ENCODE peak calls at places on chromosomes 3 and 15, in six cellular contexts. U, K, H, L, X and F are unnamed samples.

GRCh38 chr3:97810779-97811390 is 10.9 kb upstream of the CRYBG3 start:
- DNase-seq in U (no peak), K (peak; percentile 7), H (peak; percentile 38), L (no peak), X (no peak), F (no peak)

GRCh38 chr3:184907941-184908649 is 96.1 kb downstream of the VPS8 start:
- DNase-seq in U (peak; percentile 39), K (no peak), H (no peak), L (peak; percentile 56), X (peak; percentile 19), F (peak; percentile 57)

GRCh38 chr3:184659797-184660301 is 52.0 kb downstream of the MAGEF1 start:
- DNase-seq in U (peak; percentile 62), K (peak; percentile 29), H (no peak), L (peak; percentile 54), X (no peak), F (no peak)

GRCh38 chr3:78846688-78847087 is 921.1 kb downstream of the ROBO1 start:
- DNase-seq in U (no peak), K (peak; percentile 42), H (peak; percentile 89), L (no peak), X (no peak), F (no peak)

GRCh38 chr15:43286074-43286473 is 19.3 kb upstream of the TGM5 start:
- DNase-seq in U (no peak), K (no peak), H (no peak), L (no peak), X (no peak), F (peak; percentile 53)

GRCh38 chr15:99863527-99864198 is 130.4 kb upstream of the LYSMD4 start:
- DNase-seq in U (no peak), K (no peak), H (peak; percentile 10), L (no peak), X (no peak), F (no peak)

GRCh38 chr3:48243886-48244285 is 3.0 kb downstream of the ZNF589 start:
- DNase-seq in U (no peak), K (no peak), H (no peak), L (no peak), X (no peak), F (no peak)

GRCh38 chr15:52010633-52011595 is 8.1 kb upstream of the MAPK6 start:
- DNase-seq in U (peak; percentile 60), K (peak; percentile 82), H (peak; percentile 97), L (no peak), X (no peak), F (peak; percentile 36)

GRCh38 chr3:57972421-57973111 is 35.7 kb upstream of the FLNB start:
- DNase-seq in U (no peak), K (no peak), H (no peak), L (no peak), X (no peak), F (no peak)

GRCh38 chr15:40471778-40472130 is 970 bp downstream of the CHST14 start:
- DNase-seq in U (no peak), K (peak; percentile 18), H (peak; percentile 10), L (peak; percentile 70), X (no peak), F (no peak)

GRCh38 chr3:10238330-10238995 is 9.8 kb upstream of the TATDN2 start:
- DNase-seq in U (no peak), K (no peak), H (no peak), L (no peak), X (no peak), F (no peak)

GRCh38 chr3:84601303-84601702 is 357.5 kb upstream of the CADM2 start:
- DNase-seq in U (no peak), K (no peak), H (no peak), L (no peak), X (no peak), F (no peak)

GRCh38 chr15:59392299-59392698 is 19.6 kb upstream of the MYO1E start:
- DNase-seq in U (no peak), K (no peak), H (no peak), L (no peak), X (no peak), F (no peak)

GRCh38 chr15:59396211-59396610 is 23.5 kb upstream of the MYO1E start:
- DNase-seq in U (no peak), K (no peak), H (no peak), L (no peak), X (no peak), F (no peak)

GRCh38 chr15:59396660-59397059 is 24.0 kb upstream of the MYO1E start:
- DNase-seq in U (no peak), K (no peak), H (no peak), L (no peak), X (no peak), F (no peak)

GRCh38 chr15:59398220-59398619 is 25.5 kb upstream of the MYO1E start:
- DNase-seq in U (no peak), K (no peak), H (no peak), L (no peak), X (no peak), F (no peak)

DNA sequence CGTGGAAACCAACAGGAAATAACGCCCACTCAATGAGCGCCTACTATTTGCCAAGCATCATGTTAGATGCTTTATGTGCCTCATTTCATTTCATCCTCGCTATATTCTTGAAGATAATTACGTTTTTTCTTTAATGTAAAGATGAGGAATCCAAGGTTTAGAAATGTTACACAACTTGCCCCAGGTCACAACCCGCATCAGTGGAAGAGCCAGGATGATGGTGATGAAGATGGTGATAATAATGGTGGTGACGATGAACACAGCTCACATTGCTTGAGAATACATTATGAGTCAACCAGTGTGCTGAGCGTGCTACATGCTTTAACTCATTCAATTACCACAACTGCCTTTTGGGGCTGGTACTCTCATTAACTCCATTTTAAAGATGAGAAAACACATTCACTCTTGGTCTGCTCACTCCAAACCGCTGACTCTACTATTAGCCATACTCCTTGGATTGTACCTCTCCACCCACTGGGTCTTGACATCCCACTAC is 21.5 kb upstream of the MYO1E start:
- DNase-seq in U (no peak), K (no peak), H (no peak), L (no peak), X (no peak), F (no peak)
- H3K4me1 ChIP-seq in U (no peaks in the 10 kb centered on the region), K (no peaks in the 10 kb centered on the region), H (no peaks in the 10 kb centered on the region), L (no peaks in the 10 kb centered on the region), X (peaks cover 9% of the 10 kb centered on the region), F (no peaks in the 10 kb centered on the region)

GRCh38 chr3:159764211-159765024 is 224.2 kb upstream of the IL12A start:
- DNase-seq in U (peak; percentile 70), K (peak; percentile 78), H (peak; percentile 76), L (no peak), X (peak; percentile 61), F (peak; percentile 66)

GRCh38 chr3:159765860-159766294 is 222.8 kb upstream of the IL12A start:
- DNase-seq in U (no peak), K (no peak), H (no peak), L (no peak), X (no peak), F (no peak)

GRCh38 chr3:159763466-159764210 is 225.0 kb upstream of the IL12A start:
- DNase-seq in U (peak; percentile 75), K (peak; percentile 85), H (peak; percentile 84), L (peak; percentile 91), X (peak; percentile 82), F (peak; percentile 67)

GRCh38 chr3:159765025-159765859 is 223.4 kb upstream of the IL12A start:
- DNase-seq in U (peak; percentile 84), K (peak; percentile 94), H (peak; percentile 98), L (peak; percentile 72), X (peak; percentile 70), F (peak; percentile 93)

DNA sequence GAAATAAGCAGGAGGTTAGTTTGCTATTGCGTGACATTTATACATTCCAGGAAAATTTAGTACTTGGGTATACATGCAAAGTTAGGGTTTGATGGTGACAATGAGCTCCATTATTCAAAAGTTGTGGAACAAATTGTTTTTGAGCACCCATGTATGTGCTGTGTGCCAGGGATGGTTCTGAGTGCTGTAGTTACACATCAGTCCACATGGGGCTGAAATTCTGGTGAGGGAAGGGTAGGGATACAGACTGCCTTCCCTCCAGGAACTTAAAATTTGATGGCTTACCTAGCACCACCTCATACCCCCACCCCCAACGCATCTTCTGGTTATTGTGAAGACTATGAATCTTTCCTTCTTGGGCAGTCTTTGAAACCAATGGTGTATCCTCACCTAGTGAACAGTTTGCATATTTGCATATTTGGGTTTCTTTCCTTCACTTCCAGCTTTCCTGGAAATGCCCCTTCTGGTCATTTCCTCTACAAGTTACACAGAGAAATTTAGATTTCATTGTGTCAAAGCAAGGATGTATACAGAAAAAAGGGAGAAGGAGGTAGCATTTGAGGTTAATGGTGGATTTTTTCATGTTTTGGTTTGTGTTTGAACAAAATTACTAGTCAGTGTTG is 222.0 kb upstream of the IL12A start:
- DNase-seq in U (no peak), K (peak; percentile 61), H (peak; percentile 63), L (peak; percentile 38), X (no peak), F (no peak)
- TF ChIP-seq CTCF in U (peak; percentile 38), K (peak; percentile 56), H (peak; percentile 56), L (peak; percentile 66), X (peak; percentile 66), F (peak; percentile 59)

DNA sequence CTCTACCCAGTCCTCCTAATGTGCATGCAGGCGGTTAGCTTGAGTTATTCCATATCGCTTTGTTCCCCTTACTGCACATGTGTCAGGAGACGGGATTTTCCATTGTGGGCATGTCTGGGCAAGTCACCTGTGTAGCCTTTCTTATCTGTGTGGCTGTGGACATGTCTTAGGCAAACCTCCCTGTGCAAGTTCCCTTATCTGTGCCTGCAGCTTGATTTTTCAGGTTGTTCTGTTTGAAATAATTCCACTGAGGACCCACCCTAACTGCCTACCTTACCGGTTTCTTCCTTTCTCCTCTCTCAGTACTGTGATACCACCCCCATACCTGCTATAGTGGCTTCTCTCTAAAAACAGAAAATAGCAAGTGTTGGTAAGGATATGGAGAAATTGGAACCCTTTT is 113.6 kb downstream of the NEO1 start:
- DNase-seq in U (no peak), K (no peak), H (no peak), L (no peak), X (no peak), F (no peak)
- H3K27ac ChIP-seq in U (no peak overlapping the region), K (no peak overlapping the region), H (no peak overlapping the region), L (no peak overlapping the region), X (no peak overlapping the region), F (no peak overlapping the region)

DNA sequence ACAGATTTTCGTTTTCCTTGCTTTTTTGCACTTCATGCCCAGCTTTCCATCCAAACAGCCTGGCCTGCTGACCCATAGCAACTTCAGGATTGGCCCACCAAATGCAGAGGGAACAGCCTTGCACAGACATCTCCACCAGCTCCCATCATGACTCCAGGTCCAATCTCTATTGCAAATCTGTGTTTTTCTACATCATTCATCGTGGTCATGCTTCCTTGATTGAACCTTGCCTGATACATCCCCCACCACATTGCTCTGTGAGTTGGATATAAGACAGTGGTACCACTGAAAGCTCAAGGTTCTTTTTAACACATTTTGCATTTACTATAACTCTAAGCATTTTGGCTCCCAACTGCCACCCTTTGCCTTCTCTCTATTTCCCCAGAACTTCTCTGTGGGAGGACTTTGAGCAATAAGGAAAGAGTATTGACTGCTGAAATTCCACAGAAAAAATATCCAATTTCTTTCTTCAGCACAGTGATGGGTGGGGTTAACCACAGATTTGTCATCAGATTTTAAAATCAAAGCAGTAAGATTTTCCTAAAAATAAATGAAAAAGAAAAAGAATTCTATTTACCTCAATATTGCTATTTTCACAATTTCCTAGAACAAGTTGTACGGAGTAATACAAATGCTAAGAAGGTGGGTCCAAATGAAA is 114.7 kb upstream of the GALNT15 start:
- DNase-seq in U (no peak), K (no peak), H (no peak), L (no peak), X (no peak), F (no peak)
- H3K4me1 ChIP-seq in U (peaks cover 54% of the 10 kb centered on the region), K (peaks cover 13% of the 10 kb centered on the region), H (peaks cover 27% of the 10 kb centered on the region), L (no peaks in the 10 kb centered on the region), X (peaks cover 49% of the 10 kb centered on the region), F (peaks cover 39% of the 10 kb centered on the region)

GRCh38 chr3:163785693-163786092 is 1292.6 kb downstream of the SI start:
- DNase-seq in U (no peak), K (no peak), H (no peak), L (peak; percentile 67), X (no peak), F (no peak)
- TF ChIP-seq CTCF in U (no peak), K (no peak), H (no peak), L (peak; percentile 76), X (no peak), F (no peak)

GRCh38 chr3:172209333-172210321 is 170.2 kb downstream of the FNDC3B start:
- DNase-seq in U (peak; percentile 76), K (no peak), H (no peak), L (peak; percentile 31), X (peak; percentile 64), F (no peak)
- H3K27ac ChIP-seq in U (peak overlapping the region; percentile 70), K (peak overlapping the region; percentile 25), H (peak overlapping the region; percentile 33), L (no peak overlapping the region), X (peak overlapping the region; percentile 68), F (peak overlapping the region; percentile 67)